ENCODE peak calls at places on chromosomes 2 and 18, in four cellular contexts. One of them, this sample, is unnamed.

GRCh38 chr2:236309669-236310029 is 45.4 kb upstream of the ASB18 start:
- DNase-seq in NCI-H774: peak
- DNase-seq in hypothalamus: no peak
- DNase-seq in activated T-helper 1 cell treated with anti-CD3 and anti-CD28 coated beads, Interleukin-2, amount 50 U/mL, for 16 hours: no peak
- DNase-seq in this sample: peak

GRCh38 chr2:57696016-57696415 is 350.6 kb upstream of the VRK2 start:
- DNase-seq in NCI-H774: no peak
- DNase-seq in hypothalamus: no peak
- DNase-seq in activated T-helper 1 cell treated with anti-CD3 and anti-CD28 coated beads, Interleukin-2, amount 50 U/mL, for 16 hours: no peak
- DNase-seq in this sample: peak

GRCh38 chr2:29583104-29583503 is 338.3 kb downstream of the ALK start:
- DNase-seq in NCI-H774: no peak
- DNase-seq in hypothalamus: no peak
- DNase-seq in activated T-helper 1 cell treated with anti-CD3 and anti-CD28 coated beads, Interleukin-2, amount 50 U/mL, for 16 hours: no peak
- DNase-seq in this sample: no peak

GRCh38 chr2:46364797-46365457 is 67.7 kb downstream of the EPAS1 start:
- DNase-seq in NCI-H774: peak
- DNase-seq in hypothalamus: no peak
- DNase-seq in activated T-helper 1 cell treated with anti-CD3 and anti-CD28 coated beads, Interleukin-2, amount 50 U/mL, for 16 hours: no peak
- DNase-seq in this sample: peak

GRCh38 chr18:76592981-76593381 is 97.9 kb upstream of the ZNF516 start:
- DNase-seq in NCI-H774: no peak
- DNase-seq in hypothalamus: no peak
- DNase-seq in activated T-helper 1 cell treated with anti-CD3 and anti-CD28 coated beads, Interleukin-2, amount 50 U/mL, for 16 hours: no peak
- DNase-seq in this sample: no peak

GRCh38 chr2:232829988-232830387 is 40.1 kb upstream of the SNORC start:
- DNase-seq in NCI-H774: no peak
- DNase-seq in hypothalamus: no peak
- DNase-seq in activated T-helper 1 cell treated with anti-CD3 and anti-CD28 coated beads, Interleukin-2, amount 50 U/mL, for 16 hours: no peak
- DNase-seq in this sample: no peak

GRCh38 chr2:73981081-73981968 is 3.4 kb upstream of the TET3 start:
- DNase-seq in NCI-H774: peak
- DNase-seq in hypothalamus: no peak
- DNase-seq in activated T-helper 1 cell treated with anti-CD3 and anti-CD28 coated beads, Interleukin-2, amount 50 U/mL, for 16 hours: no peak
- DNase-seq in this sample: no peak

GRCh38 chr2:222057249-222058073 is 241.3 kb downstream of the PAX3 start:
- DNase-seq in NCI-H774: no peak
- DNase-seq in hypothalamus: no peak
- DNase-seq in activated T-helper 1 cell treated with anti-CD3 and anti-CD28 coated beads, Interleukin-2, amount 50 U/mL, for 16 hours: no peak
- DNase-seq in this sample: peak

GRCh38 chr2:52810460-52810859 is 957.1 kb upstream of the CHAC2 start:
- DNase-seq in NCI-H774: no peak
- DNase-seq in hypothalamus: no peak
- DNase-seq in activated T-helper 1 cell treated with anti-CD3 and anti-CD28 coated beads, Interleukin-2, amount 50 U/mL, for 16 hours: no peak
- DNase-seq in this sample: peak

GRCh38 chr2:19540739-19541503 is 182.5 kb upstream of the OSR1 start:
- DNase-seq in NCI-H774: no peak
- DNase-seq in hypothalamus: no peak
- DNase-seq in activated T-helper 1 cell treated with anti-CD3 and anti-CD28 coated beads, Interleukin-2, amount 50 U/mL, for 16 hours: no peak
- DNase-seq in this sample: peak

GRCh38 chr2:171289938-171290480 is 129.3 kb upstream of the TLK1 start:
- DNase-seq in NCI-H774: no peak
- DNase-seq in hypothalamus: no peak
- DNase-seq in activated T-helper 1 cell treated with anti-CD3 and anti-CD28 coated beads, Interleukin-2, amount 50 U/mL, for 16 hours: no peak
- DNase-seq in this sample: no peak

GRCh38 chr18:79019876-79020275 is 40.3 kb downstream of the SALL3 start:
- DNase-seq in NCI-H774: no peak
- DNase-seq in hypothalamus: no peak
- DNase-seq in activated T-helper 1 cell treated with anti-CD3 and anti-CD28 coated beads, Interleukin-2, amount 50 U/mL, for 16 hours: no peak
- DNase-seq in this sample: no peak

GRCh38 chr2:122681626-122682025 is 926.2 kb downstream of the TSN start:
- DNase-seq in NCI-H774: no peak
- DNase-seq in hypothalamus: no peak
- DNase-seq in activated T-helper 1 cell treated with anti-CD3 and anti-CD28 coated beads, Interleukin-2, amount 50 U/mL, for 16 hours: no peak
- DNase-seq in this sample: no peak

GRCh38 chr2:238404406-238405216 is 22.1 kb upstream of the ASB1 start:
- DNase-seq in NCI-H774: peak
- DNase-seq in hypothalamus: no peak
- DNase-seq in activated T-helper 1 cell treated with anti-CD3 and anti-CD28 coated beads, Interleukin-2, amount 50 U/mL, for 16 hours: no peak
- DNase-seq in this sample: no peak

GRCh38 chr18:44791520-44791919 is 110.8 kb downstream of the SETBP1 start:
- DNase-seq in NCI-H774: no peak
- DNase-seq in hypothalamus: no peak
- DNase-seq in activated T-helper 1 cell treated with anti-CD3 and anti-CD28 coated beads, Interleukin-2, amount 50 U/mL, for 16 hours: no peak
- DNase-seq in this sample: no peak

GRCh38 chr18:5909130-5909529 is 13.8 kb upstream of the TMEM200C start:
- DNase-seq in NCI-H774: no peak
- DNase-seq in hypothalamus: no peak
- DNase-seq in activated T-helper 1 cell treated with anti-CD3 and anti-CD28 coated beads, Interleukin-2, amount 50 U/mL, for 16 hours: no peak
- DNase-seq in this sample: no peak

GRCh38 chr18:62384610-62385097 is 59.5 kb downstream of the TNFRSF11A start:
- DNase-seq in NCI-H774: no peak
- DNase-seq in hypothalamus: no peak
- DNase-seq in activated T-helper 1 cell treated with anti-CD3 and anti-CD28 coated beads, Interleukin-2, amount 50 U/mL, for 16 hours: no peak
- DNase-seq in this sample: no peak

GRCh38 chr2:88320374-88320773 is 132.1 kb downstream of the FOXI3 start:
- DNase-seq in NCI-H774: no peak
- DNase-seq in hypothalamus: no peak
- DNase-seq in activated T-helper 1 cell treated with anti-CD3 and anti-CD28 coated beads, Interleukin-2, amount 50 U/mL, for 16 hours: no peak
- DNase-seq in this sample: no peak

GRCh38 chr2:73033766-73034381 is 37.6 kb downstream of the SFXN5 start:
- DNase-seq in NCI-H774: no peak
- DNase-seq in hypothalamus: no peak
- DNase-seq in activated T-helper 1 cell treated with anti-CD3 and anti-CD28 coated beads, Interleukin-2, amount 50 U/mL, for 16 hours: no peak
- DNase-seq in this sample: no peak

GRCh38 chr2:46337208-46337994 is 40.2 kb downstream of the EPAS1 start:
- DNase-seq in NCI-H774: no peak
- DNase-seq in hypothalamus: no peak
- DNase-seq in activated T-helper 1 cell treated with anti-CD3 and anti-CD28 coated beads, Interleukin-2, amount 50 U/mL, for 16 hours: no peak
- DNase-seq in this sample: no peak

GRCh38 chr2:121697108-121697631 is 39.5 kb downstream of the NIFK start:
- DNase-seq in NCI-H774: no peak
- DNase-seq in hypothalamus: no peak
- DNase-seq in activated T-helper 1 cell treated with anti-CD3 and anti-CD28 coated beads, Interleukin-2, amount 50 U/mL, for 16 hours: no peak
- DNase-seq in this sample: no peak

GRCh38 chr18:21855432-21855831 is 114.8 kb downstream of the MIB1 start:
- DNase-seq in NCI-H774: no peak
- DNase-seq in hypothalamus: no peak
- DNase-seq in activated T-helper 1 cell treated with anti-CD3 and anti-CD28 coated beads, Interleukin-2, amount 50 U/mL, for 16 hours: no peak
- DNase-seq in this sample: no peak

GRCh38 chr2:183248866-183249567 is 124.8 kb downstream of the NUP35 start:
- DNase-seq in NCI-H774: peak
- DNase-seq in hypothalamus: no peak
- DNase-seq in activated T-helper 1 cell treated with anti-CD3 and anti-CD28 coated beads, Interleukin-2, amount 50 U/mL, for 16 hours: no peak
- DNase-seq in this sample: peak

GRCh38 chr2:68714866-68715265 is 19.7 kb upstream of the ARHGAP25 start:
- DNase-seq in NCI-H774: no peak
- DNase-seq in hypothalamus: no peak
- DNase-seq in activated T-helper 1 cell treated with anti-CD3 and anti-CD28 coated beads, Interleukin-2, amount 50 U/mL, for 16 hours: no peak
- DNase-seq in this sample: no peak